ENCODE peak calls at places on chromosomes 3 and 15, in eight cellular contexts. K is GM12864; C is choroid plexus epithelial cell; T is thoracic aorta; S is fibroblast of mammary gland; Y is activated CD8-positive, alpha-beta memory T cell treated with anti-CD3 and anti-CD28 coated beads for 48 hours; X is transverse colon; Q is ELF-1. F is an unnamed sample.

GRCh38 chr3:106862067-106862466 is 515.2 kb upstream of the CCDC54 start:
- DNase-seq in S (peak; percentile 38), K (no peak), X (no peak), Y (no peak), Q (no peak), T (no peak), C (peak; percentile 83), F (no peak)

GRCh38 chr3:142947352-142947751 is 16.1 kb downstream of the PAQR9 start:
- DNase-seq in C (no peak), Q (peak; percentile 61), S (no peak), K (no peak), Y (no peak), T (no peak), X (no peak), F (no peak)

GRCh38 chr3:192844366-192844765 is 73.3 kb downstream of the MB21D2 start:
- DNase-seq in X (no peak), K (no peak), T (no peak), C (no peak), S (no peak), Y (no peak), Q (no peak), F (no peak)

GRCh38 chr15:68558318-68559305 is 20.2 kb upstream of the CORO2B start:
- DNase-seq in X (peak; percentile 18), Y (no peak), S (no peak), K (no peak), C (no peak), Q (no peak), T (no peak), F (peak; percentile 18)

GRCh38 chr15:73051402-73051810 is 857 bp upstream of the NEO1 start:
- DNase-seq in K (no peak), T (no peak), S (no peak), Y (no peak), C (no peak), X (peak; percentile 78), Q (no peak), F (peak; percentile 60)

GRCh38 chr15:79394231-79394630 is 37.9 kb upstream of the MINAR1 start:
- DNase-seq in T (no peak), Y (no peak), S (peak; percentile 71), K (no peak), X (no peak), C (peak; percentile 54), Q (no peak), F (no peak)

GRCh38 chr15:27249046-27249722 is 278.2 kb downstream of the GABRG3 start:
- DNase-seq in X (no peak), T (no peak), S (no peak), K (no peak), C (no peak), Q (no peak), Y (no peak), F (no peak)

GRCh38 chr3:38374221-38374620 is 27.6 kb downstream of the XYLB start:
- DNase-seq in Q (no peak), S (no peak), C (no peak), T (no peak), Y (no peak), X (no peak), K (no peak), F (no peak)

GRCh38 chr3:12903000-12903800 is 61.8 kb upstream of the RPL32 start:
- DNase-seq in S (no peak), Q (no peak), X (no peak), C (no peak), K (no peak), T (no peak), Y (no peak), F (no peak)

GRCh38 chr3:126914226-126914625 is 68.7 kb upstream of the PLXNA1 start:
- DNase-seq in S (no peak), Q (no peak), X (no peak), T (no peak), C (no peak), K (no peak), Y (no peak), F (no peak)

GRCh38 chr3:141243295-141243707 is 11.7 kb downstream of the PXYLP1 start:
- DNase-seq in S (peak; percentile 45), T (no peak), Y (peak; percentile 48), K (no peak), Q (peak; percentile 28), X (no peak), C (peak; percentile 36), F (no peak)

GRCh38 chr15:60758961-60759729 is 280.2 kb upstream of the ICE2 start:
- DNase-seq in C (peak; percentile 98), T (no peak), Y (no peak), K (no peak), S (peak; percentile 99), X (no peak), Q (no peak), F (no peak)

GRCh38 chr3:178182337-178182761 is 353.9 kb upstream of the KCNMB2 start:
- DNase-seq in K (no peak), Y (no peak), T (no peak), X (no peak), Q (no peak), S (no peak), C (peak; percentile 24), F (no peak)

GRCh38 chr15:63221346-63221745 is 31.9 kb downstream of the RAB8B start:
- DNase-seq in K (no peak), Q (no peak), T (no peak), Y (no peak), X (no peak), C (no peak), S (peak; percentile 81), F (peak; percentile 63)

GRCh38 chr3:6532101-6532500 is 328.8 kb upstream of the GRM7 start:
- DNase-seq in Y (no peak), T (no peak), X (no peak), K (no peak), S (no peak), Q (no peak), C (no peak), F (no peak)

GRCh38 chr3:33006571-33007286 is 55.3 kb downstream of the CCR4 start:
- DNase-seq in X (no peak), T (no peak), K (no peak), Y (no peak), Q (no peak), C (no peak), S (no peak), F (peak; percentile 67)

GRCh38 chr3:30112904-30113484 is 493.4 kb upstream of the TGFBR2 start:
- DNase-seq in S (peak; percentile 70), X (no peak), T (no peak), K (no peak), C (peak; percentile 76), Y (no peak), Q (no peak), F (peak; percentile 41)

GRCh38 chr15:39404767-39405173 is 176.1 kb upstream of the THBS1 start:
- DNase-seq in S (peak; percentile 96), C (peak; percentile 84), Y (no peak), K (no peak), T (no peak), Q (peak; percentile 83), X (no peak), F (no peak)

GRCh38 chr3:59817511-59817910 is 767.7 kb upstream of the CFAP20DC start:
- DNase-seq in K (no peak), T (no peak), X (no peak), C (peak; percentile 53), S (no peak), Y (no peak), Q (no peak), F (no peak)

GRCh38 chr3:153681057-153681456 is 440.1 kb upstream of the ARHGEF26 start:
- DNase-seq in K (no peak), C (no peak), T (no peak), S (no peak), X (no peak), Q (no peak), Y (no peak), F (no peak)

GRCh38 chr15:67784057-67784781 is 41.1 kb upstream of the SKOR1 start:
- DNase-seq in X (peak; percentile 58), T (no peak), S (no peak), Q (no peak), C (no peak), Y (no peak), K (peak; percentile 73), F (peak; percentile 18)

GRCh38 chr15:79418693-79419279 is 13.3 kb upstream of the MINAR1 start:
- DNase-seq in X (no peak), Y (no peak), C (peak; percentile 49), T (no peak), Q (peak; percentile 11), S (no peak), K (no peak), F (no peak)

GRCh38 chr15:92165001-92165346 is 228.7 kb upstream of the ST8SIA2 start:
- DNase-seq in X (no peak), Q (no peak), Y (no peak), S (no peak), T (no peak), K (no peak), C (no peak), F (no peak)